ENCODE peak calls at places on chromosomes 6 and 20, in eight cellular contexts. Y, V, T, D, B, W, I and H are unnamed samples.

GRCh38 chr20:3334156-3334943 is 73.1 kb downstream of the DNAAF9 start:
- DNase-seq in Y (no peak), V (no peak), T (no peak), D (no peak), B (no peak), W (no peak), I (no peak), H (no peak)

GRCh38 chr20:19710336-19710721 is 47.7 kb upstream of the RIN2 start:
- DNase-seq in Y (no peak), V (no peak), T (no peak), D (no peak), B (no peak), W (no peak), I (no peak), H (peak; percentile 22)

GRCh38 chr20:34953960-34954359 is 1.6 kb downstream of the GSS start:
- DNase-seq in Y (no peak), V (no peak), T (no peak), D (no peak), B (no peak), W (no peak), I (no peak), H (no peak)

GRCh38 chr6:43391448-43392031 is 22.1 kb upstream of the ZNF318 start:
- DNase-seq in Y (no peak), V (no peak), T (no peak), D (no peak), B (no peak), W (no peak), I (peak; percentile 25), H (no peak)

GRCh38 chr6:26031151-26031594 is 56.1 kb upstream of the HFE start:
- DNase-seq in Y (no peak), V (no peak), T (no peak), D (no peak), B (no peak), W (no peak), I (no peak), H (no peak)

GRCh38 chr6:38279423-38279822 is 360.3 kb downstream of the BTBD9 start:
- DNase-seq in Y (no peak), V (no peak), T (no peak), D (no peak), B (no peak), W (no peak), I (peak; percentile 49), H (no peak)

GRCh38 chr6:89689732-89690131 is 51.2 kb upstream of the LYRM2 start:
- DNase-seq in Y (no peak), V (no peak), T (no peak), D (no peak), B (no peak), W (peak; percentile 12), I (no peak), H (no peak)

GRCh38 chr6:34877869-34878485 is 9.9 kb downstream of the TAF11 start:
- DNase-seq in Y (no peak), V (no peak), T (no peak), D (no peak), B (no peak), W (no peak), I (no peak), H (no peak)

GRCh38 chr6:163793584-163793983 is 379.1 kb downstream of the QKI start:
- DNase-seq in Y (no peak), V (no peak), T (no peak), D (no peak), B (no peak), W (peak; percentile 81), I (no peak), H (no peak)

GRCh38 chr6:148791372-148791771 is 44.5 kb downstream of the UST start:
- DNase-seq in Y (no peak), V (no peak), T (no peak), D (no peak), B (no peak), W (no peak), I (no peak), H (no peak)

GRCh38 chr6:143060354-143060805 is 309 bp upstream of the AIG1 start:
- DNase-seq in Y (peak; percentile 81), V (peak; percentile 69), T (peak; percentile 81), D (peak; percentile 75), B (peak; percentile 85), W (peak; percentile 79), I (peak; percentile 88), H (peak; percentile 75)

GRCh38 chr6:15620616-15621015 is 42.2 kb downstream of the DTNBP1 start:
- DNase-seq in Y (no peak), V (no peak), T (no peak), D (no peak), B (peak; percentile 91), W (no peak), I (peak; percentile 10), H (no peak)

GRCh38 chr6:113755449-113756289 is 101.5 kb upstream of the MARCKS start:
- DNase-seq in Y (no peak), V (no peak), T (no peak), D (no peak), B (no peak), W (no peak), I (no peak), H (no peak)

GRCh38 chr6:1839315-1839714 is 229.6 kb downstream of the FOXC1 start:
- DNase-seq in Y (no peak), V (no peak), T (no peak), D (no peak), B (no peak), W (no peak), I (no peak), H (no peak)

GRCh38 chr6:110625883-110626282 is 149.5 kb upstream of the SLC22A16 start:
- DNase-seq in Y (no peak), V (no peak), T (no peak), D (no peak), B (no peak), W (peak; percentile 53), I (no peak), H (no peak)

GRCh38 chr6:39714802-39715201 is 10.4 kb downstream of the KIF6 start:
- DNase-seq in Y (no peak), V (no peak), T (no peak), D (no peak), B (no peak), W (no peak), I (no peak), H (no peak)
- H3K27ac ChIP-seq in Y (no peak overlapping the region), V (no peak overlapping the region), T (no peak overlapping the region), D (no peak overlapping the region), B (no peak overlapping the region), W (no peak overlapping the region), I (no peak overlapping the region), H (no peak overlapping the region)

GRCh38 chr6:21144928-21145327 is 448.6 kb upstream of the SOX4 start:
- DNase-seq in Y (no peak), V (no peak), T (no peak), D (no peak), B (no peak), W (no peak), I (peak; percentile 30), H (no peak)
- TF ChIP-seq CTCF in Y (no peak), V (no peak), T (no peak), D (no peak), B (no peak), W (no peak), I (no peak), H (no peak)

DNA sequence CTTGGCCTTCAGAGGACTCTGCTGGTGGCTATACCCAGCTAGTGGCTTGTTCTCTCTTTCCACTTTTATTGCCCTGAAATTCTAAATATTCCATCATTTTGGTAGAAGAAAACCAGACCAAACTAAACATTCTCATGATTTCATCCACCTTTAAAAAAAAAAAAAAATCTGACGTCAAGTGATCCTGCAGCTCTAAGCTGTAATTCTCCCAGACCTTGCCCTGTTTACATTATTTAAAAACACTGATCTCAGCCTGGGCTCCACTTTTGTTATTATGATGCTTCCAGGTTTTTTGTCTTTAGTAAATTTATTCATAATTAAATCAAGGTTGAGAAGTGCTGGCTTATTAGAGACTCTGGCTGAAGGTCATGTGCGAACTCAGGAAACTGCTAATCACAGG is 114.3 kb downstream of the MTHFD1L start:
- DNase-seq in Y (no peak), V (no peak), T (no peak), D (no peak), B (no peak), W (no peak), I (no peak), H (no peak)
- H3K36me3 ChIP-seq in Y (peaks cover 1% of the 10 kb centered on the region), V (no peaks in the 10 kb centered on the region), T (no peaks in the 10 kb centered on the region), D (no peaks in the 10 kb centered on the region), B (no peaks in the 10 kb centered on the region), W (peaks cover 11% of the 10 kb centered on the region), I (peaks cover 29% of the 10 kb centered on the region), H (peaks cover 9% of the 10 kb centered on the region)

GRCh38 chr20:58628491-58629212 is 22.4 kb upstream of the STX16 start:
- DNase-seq in Y (no peak), V (no peak), T (no peak), D (no peak), B (no peak), W (no peak), I (no peak), H (no peak)

GRCh38 chr20:58629213-58629575 is 21.9 kb upstream of the STX16 start:
- DNase-seq in Y (no peak), V (no peak), T (no peak), D (no peak), B (no peak), W (no peak), I (peak; percentile 61), H (no peak)

GRCh38 chr20:58626076-58626475 is 25.0 kb upstream of the STX16 start:
- DNase-seq in Y (no peak), V (no peak), T (no peak), D (no peak), B (no peak), W (no peak), I (no peak), H (no peak)

GRCh38 chr20:58625585-58625984 is 25.5 kb upstream of the STX16 start:
- DNase-seq in Y (no peak), V (no peak), T (no peak), D (no peak), B (no peak), W (no peak), I (no peak), H (no peak)

DNA sequence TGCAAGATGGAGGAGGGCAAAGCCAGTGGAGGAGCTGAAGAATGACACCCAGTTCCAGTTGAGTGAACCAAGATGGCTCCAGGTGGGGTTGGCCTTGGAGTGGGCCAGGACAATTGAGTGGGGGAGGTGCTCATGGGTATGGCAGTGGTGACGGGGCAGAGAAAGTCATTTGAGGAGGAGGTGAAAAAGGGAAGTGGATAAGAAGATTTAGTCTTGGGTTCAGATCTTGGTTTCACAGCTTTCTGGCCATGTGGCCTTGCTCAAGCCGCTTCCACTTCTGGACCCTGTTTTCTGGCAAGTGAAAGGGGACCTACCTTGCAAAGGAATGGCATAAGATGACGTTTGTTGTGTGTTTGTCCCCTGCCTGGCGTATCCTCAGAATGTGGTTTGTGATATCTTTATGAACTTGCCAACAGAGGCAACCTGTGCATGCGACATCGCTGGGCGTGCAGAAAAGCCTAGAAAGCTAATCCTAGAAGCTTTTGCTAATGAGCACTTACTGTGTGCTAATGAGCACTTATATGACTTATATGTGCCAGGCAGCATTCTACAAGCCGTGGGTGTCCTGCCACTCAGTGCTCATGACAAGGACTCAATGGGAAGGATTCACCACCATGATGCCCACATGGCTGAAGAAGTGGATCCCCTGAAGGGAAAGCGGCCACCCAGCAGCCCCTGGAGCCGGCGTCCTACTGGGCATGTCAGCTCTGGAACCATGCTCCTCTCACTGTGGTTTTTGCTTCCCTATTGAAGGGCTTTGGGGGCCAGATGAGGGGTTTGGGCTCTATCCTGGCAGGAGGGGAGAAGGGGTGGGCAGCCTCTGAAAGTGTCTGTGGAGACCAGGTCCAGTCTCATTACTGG is 23.6 kb upstream of the STX16 start:
- DNase-seq in Y (no peak), V (no peak), T (no peak), D (no peak), B (no peak), W (no peak), I (no peak), H (no peak)
- H3K27ac ChIP-seq in Y (no peak overlapping the region), V (no peak overlapping the region), T (no peak overlapping the region), D (no peak overlapping the region), B (no peak overlapping the region), W (no peak overlapping the region), I (peak overlapping the region; percentile 3), H (no peak overlapping the region)

GRCh38 chr6:162343196-162343901 is 384.2 kb downstream of the PRKN start:
- DNase-seq in Y (no peak), V (no peak), T (no peak), D (no peak), B (no peak), W (no peak), I (peak; percentile 12), H (no peak)
- TF ChIP-seq CTCF in Y (no peak), V (no peak), T (no peak), D (no peak), B (peak; percentile 51), W (peak; percentile 23), I (no peak), H (no peak)